ENCODE peak calls at places on chromosomes 11 and 22, in four cellular contexts. I, N, Z and A are unnamed samples.

GRCh38 chr22:21866821-21867527 is 471 bp downstream of the MAPK1 start:
- DNase-seq in I (peak), N (no peak), Z (no peak), A (no peak)

GRCh38 chr11:107623183-107623582 is 32.2 kb downstream of the ELMOD1 start:
- DNase-seq in I (no peak), N (no peak), Z (no peak), A (no peak)

GRCh38 chr11:131192628-131193027 is 177.8 kb upstream of the NTM start:
- DNase-seq in I (no peak), N (no peak), Z (no peak), A (no peak)

GRCh38 chr11:19076744-19077589 is 16.4 kb upstream of the MRGPRX2 start:
- DNase-seq in I (peak), N (peak), Z (peak), A (no peak)

GRCh38 chr22:35611891-35612576 is 5.1 kb downstream of the MB start:
- DNase-seq in I (peak), N (peak), Z (no peak), A (no peak)

GRCh38 chr11:819943-820649 is 1.4 kb downstream of the PNPLA2 start:
- DNase-seq in I (peak), N (peak), Z (no peak), A (peak)

GRCh38 chr22:41264408-41264941 is 21.5 kb downstream of the RANGAP1 start:
- DNase-seq in I (no peak), N (no peak), Z (no peak), A (no peak)

GRCh38 chr22:29061773-29062172 is at the start of gene C22orf31:
- DNase-seq in I (no peak), N (no peak), Z (no peak), A (no peak)

GRCh38 chr11:77140231-77140959 is 12.3 kb downstream of the MYO7A start:
- DNase-seq in I (no peak), N (no peak), Z (no peak), A (no peak)

GRCh38 chr11:26827567-26828037 is 105.7 kb upstream of the SLC5A12 start:
- DNase-seq in I (no peak), N (no peak), Z (no peak), A (no peak)

GRCh38 chr11:107859459-107860239 is 1.1 kb upstream of the SLC35F2 start:
- DNase-seq in I (peak), N (peak), Z (peak), A (peak)

GRCh38 chr22:37079668-37080171 is 28.2 kb downstream of the KCTD17 start:
- DNase-seq in I (peak), N (no peak), Z (no peak), A (no peak)